ENCODE peak calls at places on chromosomes 7 and 10, in six cellular contexts. A is Caki2, I is AG09319, R is HCEC 1CT, U is HFFc6, W is lung. O is an unnamed sample.

GRCh38 chr10:112653215-112653614 is 206.2 kb downstream of the VTI1A start:
- DNase-seq in U (no peak), I (no peak), R (no peak), W (no peak), A (no peak), O (no peak)

GRCh38 chr10:5971886-5972285 is 5.5 kb downstream of the IL15RA start:
- DNase-seq in I (no peak), R (no peak), W (peak), U (no peak), A (no peak), O (no peak)

GRCh38 chr7:30708983-30709382 is 26.7 kb upstream of the CRHR2 start:
- DNase-seq in W (no peak), U (no peak), I (peak), A (no peak), R (no peak), O (no peak)

GRCh38 chr10:102405108-102405561 is 9.6 kb downstream of the NFKB2 start:
- DNase-seq in A (no peak), I (no peak), R (no peak), U (no peak), W (no peak), O (no peak)

GRCh38 chr7:143393267-143394041 is 12.3 kb downstream of the ZYX start:
- DNase-seq in R (peak), U (no peak), I (no peak), A (no peak), W (peak), O (no peak)

GRCh38 chr7:22860784-22861482 is 38.3 kb upstream of the TOMM7 start:
- DNase-seq in A (no peak), W (no peak), I (no peak), R (no peak), U (no peak), O (no peak)

GRCh38 chr7:127844707-127845331 is 186.4 kb downstream of the LRRC4 start:
- DNase-seq in U (peak), R (peak), I (peak), W (peak), A (no peak), O (peak)

GRCh38 chr10:786666-787512 is 97.4 kb upstream of the DIP2C start:
- DNase-seq in A (no peak), U (no peak), W (peak), R (no peak), I (no peak), O (no peak)

GRCh38 chr7:2903686-2904162 is 59.6 kb upstream of the GNA12 start:
- DNase-seq in W (no peak), R (no peak), U (no peak), A (no peak), I (no peak), O (no peak)

GRCh38 chr7:98569606-98570337 is 47.3 kb upstream of the NPTX2 start:
- DNase-seq in U (no peak), A (no peak), R (no peak), I (no peak), W (no peak), O (no peak)

GRCh38 chr7:134587736-134588135 is 38.8 kb downstream of the AKR1B15 start:
- DNase-seq in R (no peak), A (no peak), U (no peak), I (no peak), W (no peak), O (no peak)

GRCh38 chr10:24901686-24902399 is 50.6 kb downstream of the PRTFDC1 start:
- DNase-seq in I (peak), U (peak), W (peak), A (peak), R (peak), O (peak)

GRCh38 chr10:126006264-126006663 is 109.9 kb downstream of the FANK1 start:
- DNase-seq in A (no peak), I (no peak), R (no peak), W (no peak), U (no peak), O (no peak)

GRCh38 chr7:151724920-151725584 is 151.9 kb downstream of the PRKAG2 start:
- DNase-seq in I (no peak), U (no peak), W (no peak), A (no peak), R (no peak), O (no peak)

GRCh38 chr7:96985992-96986391 is 19.4 kb upstream of the DLX6 start:
- DNase-seq in I (no peak), A (no peak), W (no peak), U (no peak), R (no peak), O (no peak)

O was measured in mucosa of gallbladder.